ENCODE peak calls at places on chromosomes 5 and 9, in five cellular contexts. K is hepatocyte, J is uterus, H is right cardiac atrium, Q is A549. F is an unnamed sample.

GRCh38 chr5:15752886-15753285 is 252.9 kb downstream of the FBXL7 start:
- DNase-seq in K (peak), J (peak), H (peak), Q (no peak), F (no peak)

GRCh38 chr5:135508496-135509005 is 27.2 kb downstream of the NEUROG1 start:
- DNase-seq in K (no peak), J (no peak), H (no peak), Q (no peak), F (no peak)

GRCh38 chr9:12933957-12934356 is 159.1 kb downstream of the LURAP1L start:
- DNase-seq in K (no peak), J (no peak), H (no peak), Q (no peak), F (peak)

GRCh38 chr9:124660341-124660801 is 110.7 kb downstream of the NR6A1 start:
- DNase-seq in K (peak), J (no peak), H (no peak), Q (no peak), F (peak)

GRCh38 chr5:76983468-76983867 is 30.6 kb downstream of the CRHBP start:
- DNase-seq in K (no peak), J (no peak), H (no peak), Q (no peak), F (no peak)

GRCh38 chr9:108142504-108143201 is 653.1 kb upstream of the KLF4 start:
- DNase-seq in K (peak), J (peak), H (peak), Q (no peak), F (peak)

GRCh38 chr9:104553261-104553660 is 15.7 kb upstream of the OR13C8 start:
- DNase-seq in K (no peak), J (no peak), H (no peak), Q (no peak), F (no peak)

GRCh38 chr9:112120471-112120925 is 54.6 kb downstream of the SUSD1 start:
- DNase-seq in K (no peak), J (no peak), H (no peak), Q (no peak), F (peak)

GRCh38 chr9:14303526-14303925 is 10.4 kb downstream of the NFIB start:
- DNase-seq in K (no peak), J (no peak), H (no peak), Q (no peak), F (no peak)

GRCh38 chr9:515665-516064 is 301.0 kb downstream of the DOCK8 start:
- DNase-seq in K (no peak), J (no peak), H (no peak), Q (no peak), F (no peak)

GRCh38 chr5:169301386-169301930 is 519 bp upstream of the SLIT3 start:
- DNase-seq in K (no peak), J (no peak), H (peak), Q (no peak), F (no peak)

GRCh38 chr5:169298193-169298592 is 2.7 kb downstream of the SLIT3 start:
- DNase-seq in K (no peak), J (no peak), H (no peak), Q (no peak), F (no peak)

GRCh38 chr5:169300468-169301385 is at the start of gene SLIT3:
- DNase-seq in K (peak), J (peak), H (peak), Q (peak), F (peak)

GRCh38 chr5:169299146-169299545 is 1.8 kb downstream of the SLIT3 start:
- DNase-seq in K (no peak), J (no peak), H (no peak), Q (peak), F (no peak)

DNA sequence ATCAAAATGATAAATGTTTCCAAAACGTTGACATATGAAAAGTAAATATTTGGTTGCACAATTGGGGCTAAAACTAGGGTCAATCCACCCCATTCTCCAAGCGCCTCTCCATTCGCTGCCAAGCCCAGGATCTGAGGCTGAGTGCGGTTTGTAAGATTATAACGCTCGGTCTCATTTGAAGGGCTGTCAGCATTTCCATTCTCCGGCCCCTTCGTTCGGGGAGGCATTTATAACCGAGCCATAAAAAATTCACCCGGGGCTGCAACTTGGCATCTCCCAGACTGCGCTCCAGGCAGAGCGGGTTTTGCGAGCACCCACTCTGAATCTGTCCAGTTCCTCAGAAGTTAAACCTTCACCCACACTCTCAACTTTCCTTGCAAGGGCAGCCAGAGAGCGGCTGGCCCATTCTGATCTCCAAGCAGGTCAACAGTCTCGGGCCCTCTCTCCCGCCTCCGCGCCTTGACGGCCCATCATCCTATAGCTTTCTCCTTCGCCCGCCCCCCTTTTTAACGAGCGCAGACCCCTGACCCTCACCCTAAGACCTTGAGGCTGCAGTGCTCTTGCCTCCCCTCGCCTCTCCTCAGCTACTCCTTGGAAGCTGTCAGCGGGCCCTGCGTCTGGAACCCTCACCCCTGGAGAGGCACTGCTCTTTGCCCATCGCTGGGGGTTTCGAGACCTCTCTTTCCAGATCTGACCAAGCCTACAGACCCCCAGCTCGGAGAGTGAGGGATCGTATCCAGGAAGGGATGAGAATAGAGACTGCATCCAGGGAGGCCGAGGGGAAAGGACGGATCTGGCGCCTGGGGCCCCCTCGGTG is 1.1 kb downstream of the SLIT3 start:
- DNase-seq in K (peak), J (no peak), H (peak), Q (peak), F (peak)
- H3K27ac ChIP-seq in K (peak), J (peak), H (peak), Q (peak), F (no peak)

GRCh38 chr9:120696551-120697230 is 17.6 kb downstream of the MEGF9 start:
- DNase-seq in K (no peak), J (no peak), H (no peak), Q (no peak), F (no peak)

GRCh38 chr9:120692901-120693573 is 21.2 kb downstream of the MEGF9 start:
- DNase-seq in K (no peak), J (no peak), H (no peak), Q (no peak), F (no peak)

GRCh38 chr9:120689860-120690259 is 24.4 kb downstream of the MEGF9 start:
- DNase-seq in K (no peak), J (no peak), H (no peak), Q (no peak), F (no peak)

GRCh38 chr9:120694559-120694958 is 19.7 kb downstream of the MEGF9 start:
- DNase-seq in K (no peak), J (no peak), H (no peak), Q (no peak), F (no peak)

GRCh38 chr9:120693609-120694008 is 20.7 kb downstream of the MEGF9 start:
- DNase-seq in K (no peak), J (no peak), H (no peak), Q (peak), F (no peak)
- H3K4me3 ChIP-seq in K (no peak), J (no peak), H (no peak), Q (peak), F (no peak)

GRCh38 chr9:92911496-92912475 is 33.9 kb upstream of the ZNF484 start:
- DNase-seq in K (peak), J (no peak), H (peak), Q (no peak), F (no peak)
- H3K27ac ChIP-seq in K (peak), J (no peak), H (no peak), Q (no peak), F (no peak)

GRCh38 chr9:129069825-129070473 is 11.0 kb upstream of the DOLPP1 start:
- DNase-seq in K (no peak), J (no peak), H (no peak), Q (no peak), F (no peak)

GRCh38 chr9:129072171-129072570 is 8.7 kb upstream of the DOLPP1 start:
- DNase-seq in K (no peak), J (no peak), H (no peak), Q (no peak), F (no peak)

GRCh38 chr9:129069128-129069824 is 11.6 kb upstream of the DOLPP1 start:
- DNase-seq in K (peak), J (no peak), H (peak), Q (no peak), F (peak)

GRCh38 chr9:129071526-129072131 is 9.3 kb upstream of the DOLPP1 start:
- DNase-seq in K (no peak), J (no peak), H (no peak), Q (no peak), F (peak)

DNA sequence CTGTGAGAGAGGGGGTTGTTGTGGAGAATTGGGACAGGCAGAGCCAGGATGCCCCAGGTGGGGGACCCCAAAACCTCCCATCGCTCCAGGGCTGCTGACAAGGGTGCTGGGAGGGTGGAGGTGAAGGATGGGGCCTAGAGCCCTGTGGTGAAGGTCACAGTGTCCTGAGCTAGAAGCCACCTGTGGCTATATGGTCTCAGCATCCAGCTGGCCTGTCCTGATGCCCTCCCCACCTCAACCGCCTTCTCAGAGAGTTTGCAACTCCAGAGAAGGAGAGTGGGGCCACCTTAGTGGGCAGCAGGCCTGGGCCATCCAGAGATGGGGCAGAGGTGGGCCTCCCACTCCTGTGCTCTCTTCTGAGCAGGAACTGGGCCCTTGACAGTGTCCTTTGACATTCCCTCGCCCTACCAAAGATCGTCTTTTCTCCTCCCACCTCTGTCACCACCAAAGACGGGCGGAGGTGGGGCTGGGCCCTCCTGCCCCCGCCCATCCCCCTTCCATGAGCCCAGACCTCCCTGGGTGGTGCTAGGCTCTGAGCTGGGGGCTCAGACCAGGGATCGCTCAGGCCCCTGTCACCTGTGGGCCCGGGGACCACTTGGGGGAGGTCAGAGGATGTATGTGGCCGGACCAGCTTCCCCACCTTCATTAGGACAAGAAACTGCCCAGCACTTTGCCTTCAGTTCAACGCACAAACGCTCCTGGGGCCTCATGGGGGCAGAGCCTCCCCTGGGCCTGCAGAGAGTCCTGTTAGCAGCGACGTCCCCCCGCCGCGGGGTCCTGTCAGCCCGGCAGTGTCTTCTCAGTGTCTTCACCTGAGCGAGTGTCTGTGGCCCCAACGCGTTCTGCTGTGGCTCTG is 10.0 kb upstream of the DOLPP1 start:
- DNase-seq in K (no peak), J (no peak), H (no peak), Q (no peak), F (no peak)
- H3K4me3 ChIP-seq in K (no peak), J (no peak), H (no peak), Q (no peak), F (no peak)

GRCh38 chr5:138508958-138509357 is 34.1 kb downstream of the ETF1 start:
- DNase-seq in K (no peak), J (no peak), H (no peak), Q (no peak), F (peak)
- H3K27ac ChIP-seq in K (no peak), J (no peak), H (no peak), Q (no peak), F (no peak)

DNA sequence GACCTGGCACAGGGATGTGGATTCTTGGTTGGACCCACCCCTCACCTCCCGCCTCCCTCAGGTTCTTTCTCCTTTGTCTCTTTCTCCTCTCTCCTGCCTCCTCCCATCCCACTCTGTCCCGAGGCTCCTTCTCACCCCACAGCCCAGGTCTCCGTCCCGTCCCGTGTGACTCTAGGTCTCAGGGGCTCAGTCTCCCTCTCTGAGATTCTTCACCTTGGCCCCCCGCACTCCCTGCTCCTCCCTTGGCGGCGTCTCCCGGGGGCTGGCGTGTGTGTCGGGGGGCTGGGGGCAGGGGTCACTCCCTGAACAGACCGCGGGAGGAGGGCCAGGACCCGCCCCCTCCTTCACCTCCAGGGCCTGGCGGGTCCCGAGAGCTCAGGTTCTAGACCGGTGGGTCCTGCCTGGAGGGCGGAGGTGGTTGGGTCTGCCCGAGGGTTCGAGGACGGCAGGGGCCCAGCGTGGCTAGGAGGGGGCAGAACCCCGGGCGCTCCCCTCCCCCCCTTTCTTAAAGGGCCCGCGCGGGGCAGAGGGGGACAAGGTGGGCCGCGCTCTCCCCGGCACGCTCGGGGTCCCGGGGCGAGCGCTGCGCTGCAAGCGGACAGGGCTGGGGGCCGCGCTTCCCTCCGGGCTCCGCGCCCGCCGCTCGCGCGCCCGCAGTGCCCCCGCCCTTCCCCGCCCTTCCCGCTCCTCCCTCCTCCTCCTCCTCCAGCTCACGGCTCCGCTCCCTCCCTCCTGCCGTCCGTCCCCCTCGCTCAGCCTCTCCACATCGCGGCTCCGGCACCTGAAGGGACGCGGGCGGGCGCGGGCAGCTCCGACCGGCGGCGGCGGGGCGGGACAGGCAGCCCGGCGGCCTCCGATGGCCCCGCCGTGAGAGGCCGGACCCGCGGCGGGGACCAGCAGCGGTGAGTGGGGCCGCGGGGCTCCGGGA is at the start of gene PSD2:
- DNase-seq in K (peak), J (no peak), H (peak), Q (no peak), F (peak)
- H3K4me3 ChIP-seq in K (no peak), J (peak), H (peak), Q (peak), F (no peak)

DNA sequence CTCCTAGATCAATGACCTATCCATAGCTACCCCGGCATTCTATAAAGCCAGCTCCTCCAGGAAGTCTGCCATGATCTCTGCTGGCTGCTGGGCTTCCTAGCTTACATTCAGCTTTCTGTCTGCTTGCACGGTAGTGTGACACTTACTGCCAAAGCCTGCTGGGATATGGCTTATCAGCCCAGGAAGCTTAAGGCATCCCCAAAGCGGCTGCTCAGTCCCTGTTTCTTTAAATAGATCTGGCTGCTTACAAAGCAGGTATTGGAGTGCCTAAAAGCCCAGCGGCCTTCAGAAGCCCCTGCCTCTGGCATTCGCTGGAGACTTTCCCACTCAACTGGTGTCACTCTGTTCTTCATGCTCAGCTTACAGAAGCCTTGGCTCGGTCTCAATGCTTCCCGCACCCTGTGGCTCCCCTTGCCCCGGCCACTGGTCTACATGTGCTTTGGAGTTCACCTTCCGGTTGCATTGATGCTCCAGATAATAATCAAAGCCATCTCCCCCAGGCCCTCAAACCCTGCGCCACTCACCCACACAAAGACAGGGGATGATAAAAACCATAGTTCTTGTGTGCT is 31.3 kb upstream of the STRBP start:
- DNase-seq in K (no peak), J (no peak), H (no peak), Q (no peak), F (peak)
- H3K27ac ChIP-seq in K (no peak), J (no peak), H (peak), Q (no peak), F (no peak)

GRCh38 chr5:36880761-36881160 is 4.2 kb downstream of the NIPBL start:
- DNase-seq in K (no peak), J (no peak), H (no peak), Q (no peak), F (peak)

GRCh38 chr5:36878421-36879088 is 2.0 kb downstream of the NIPBL start:
- DNase-seq in K (peak), J (no peak), H (no peak), Q (no peak), F (peak)

GRCh38 chr5:36881304-36881703 is 4.7 kb downstream of the NIPBL start:
- DNase-seq in K (no peak), J (no peak), H (no peak), Q (no peak), F (no peak)

GRCh38 chr5:36877667-36878420 is 1.3 kb downstream of the NIPBL start:
- DNase-seq in K (no peak), J (no peak), H (no peak), Q (peak), F (peak)

GRCh38 chr5:36879274-36880033 is 2.9 kb downstream of the NIPBL start:
- DNase-seq in K (no peak), J (no peak), H (no peak), Q (no peak), F (no peak)
- H3K4me3 ChIP-seq in K (peak), J (peak), H (peak), Q (peak), F (no peak)

F was measured in mesendoderm.